ENCODE peak calls at places on chromosomes 1 and 21, in seven cellular contexts. T is endothelial cell of umbilical vein, I is testis, G is lower leg skin, W is sigmoid colon, Z is heart left ventricle, F is A549. K is an unnamed sample.

GRCh38 chr1:2277741-2278488 is 49.8 kb downstream of the SKI start:
- DNase-seq in T (no peak), I (no peak), G (peak; percentile 56), W (peak; percentile 83), Z (no peak), F (no peak), K (peak; percentile 53)

GRCh38 chr21:45514311-45515021 is 27.8 kb downstream of the SLC19A1 start:
- DNase-seq in T (no peak), I (no peak), G (no peak), W (peak; percentile 61), Z (no peak), F (no peak), K (no peak)

GRCh38 chr21:36630485-36631206 is 68.3 kb upstream of the SIM2 start:
- DNase-seq in T (peak; percentile 36), I (peak; percentile 81), G (peak; percentile 27), W (no peak), Z (peak; percentile 42), F (peak; percentile 57), K (peak; percentile 77)

GRCh38 chr1:76284842-76285241 is 210.3 kb downstream of the ST6GALNAC3 start:
- DNase-seq in T (peak; percentile 8), I (no peak), G (no peak), W (no peak), Z (no peak), F (no peak), K (no peak)

GRCh38 chr1:186435336-186435735 is 25.6 kb downstream of the PDC start:
- DNase-seq in T (no peak), I (no peak), G (no peak), W (no peak), Z (no peak), F (no peak), K (no peak)

GRCh38 chr1:28046716-28047115 is 41.7 kb downstream of the EYA3 start:
- DNase-seq in T (no peak), I (no peak), G (no peak), W (no peak), Z (no peak), F (no peak), K (no peak)

GRCh38 chr1:44637590-44638411 is 36.5 kb downstream of the TMEM53 start:
- DNase-seq in T (no peak), I (peak; percentile 62), G (no peak), W (no peak), Z (no peak), F (no peak), K (peak; percentile 99)

GRCh38 chr1:180548686-180549326 is 10.0 kb upstream of the OVAAL start:
- DNase-seq in T (no peak), I (no peak), G (no peak), W (no peak), Z (no peak), F (no peak), K (no peak)

GRCh38 chr1:212700892-212701819 is 1.5 kb upstream of the BATF3 start:
- DNase-seq in T (peak; percentile 65), I (peak; percentile 61), G (peak; percentile 40), W (peak; percentile 83), Z (peak; percentile 51), F (peak; percentile 38), K (peak; percentile 47)

GRCh38 chr1:153968000-153968363 is 280 bp downstream of the CREB3L4 start:
- DNase-seq in T (no peak), I (peak; percentile 58), G (no peak), W (no peak), Z (no peak), F (no peak), K (no peak)

GRCh38 chr1:21620461-21620860 is 48.7 kb downstream of the RAP1GAP start:
- DNase-seq in T (no peak), I (no peak), G (no peak), W (no peak), Z (no peak), F (no peak), K (no peak)

GRCh38 chr1:213666113-213666512 is 321.7 kb upstream of the PROX1 start:
- DNase-seq in T (no peak), I (no peak), G (no peak), W (no peak), Z (no peak), F (no peak), K (no peak)

GRCh38 chr1:94237291-94238226 is at the start of gene ARHGAP29:
- DNase-seq in T (peak; percentile 86), I (peak; percentile 89), G (peak; percentile 38), W (peak; percentile 87), Z (peak; percentile 91), F (peak; percentile 48), K (peak; percentile 78)
- TF ChIP-seq POLR2A in T (peak; percentile 83), I (peak; percentile 44), G (no peak), W (no peak), Z (no peak), F (peak; percentile 81), K (no peak)

GRCh38 chr1:151611832-151612505 is at the start of gene SNX27:
- DNase-seq in T (peak; percentile 95), I (peak; percentile 97), G (peak; percentile 94), W (peak; percentile 97), Z (peak; percentile 93), F (peak; percentile 95), K (peak; percentile 95)
- TF ChIP-seq POLR2A in T (peak; percentile 30), I (no peak), G (no peak), W (peak; percentile 5), Z (no peak), F (peak; percentile 69), K (peak; percentile 33)

DNA sequence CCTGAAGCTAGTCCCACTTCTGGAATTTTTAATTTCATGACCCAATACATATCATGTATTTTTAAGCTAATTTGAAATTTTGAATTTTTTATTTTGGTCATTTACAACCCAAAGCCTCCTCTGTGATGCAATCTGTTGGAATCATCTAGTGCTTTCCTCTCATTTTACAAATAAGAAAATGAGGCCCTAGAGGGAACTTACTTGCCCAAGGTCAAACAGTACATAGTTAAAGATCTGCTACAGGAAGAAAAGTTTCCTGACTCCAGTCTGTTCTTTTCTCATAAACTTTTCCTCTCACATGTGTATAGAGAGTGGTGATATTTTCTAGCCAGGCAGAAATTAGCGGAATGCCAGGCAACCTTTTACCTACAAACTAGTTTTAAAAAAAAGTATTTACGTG is 59.3 kb upstream of the DPT start:
- DNase-seq in T (no peak), I (no peak), G (no peak), W (no peak), Z (no peak), F (no peak), K (no peak)
- TF ChIP-seq POLR2A in T (no peak), I (no peak), G (no peak), W (no peak), Z (no peak), F (no peak), K (no peak)

DNA sequence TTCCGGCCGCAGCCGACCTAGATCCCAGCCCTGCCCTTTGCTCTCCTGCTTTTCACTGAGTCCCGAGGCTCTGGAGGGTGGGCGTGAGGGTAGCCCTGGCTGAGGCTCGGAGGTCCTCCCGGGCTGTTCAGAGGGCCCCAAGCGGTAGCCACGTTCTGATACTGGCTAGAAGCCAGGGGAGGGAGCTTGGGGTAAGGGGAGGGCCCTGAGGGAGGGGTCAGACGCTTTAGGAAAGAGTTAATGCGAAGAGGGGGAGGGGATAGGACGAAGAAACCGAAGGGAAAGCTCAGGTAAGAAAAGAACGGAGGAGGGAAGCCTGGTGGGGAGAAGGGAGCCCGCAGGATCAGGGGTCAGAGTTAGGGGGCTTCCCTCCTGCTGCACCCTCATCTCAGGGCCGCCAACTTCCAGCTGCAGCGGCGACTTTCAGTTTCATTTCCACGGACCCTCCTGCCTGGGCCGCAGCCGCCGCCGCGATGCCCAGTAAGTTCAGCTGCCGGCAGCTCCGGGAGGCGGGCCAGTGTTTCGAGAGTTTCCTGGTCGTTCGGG is at the start of gene MOV10:
- DNase-seq in T (peak; percentile 81), I (peak; percentile 67), G (peak; percentile 59), W (peak; percentile 89), Z (peak; percentile 77), F (peak; percentile 35), K (peak; percentile 81)
- TF ChIP-seq POLR2A in T (peak; percentile 56), I (no peak), G (no peak), W (no peak), Z (no peak), F (peak; percentile 23), K (peak; percentile 32)

DNA sequence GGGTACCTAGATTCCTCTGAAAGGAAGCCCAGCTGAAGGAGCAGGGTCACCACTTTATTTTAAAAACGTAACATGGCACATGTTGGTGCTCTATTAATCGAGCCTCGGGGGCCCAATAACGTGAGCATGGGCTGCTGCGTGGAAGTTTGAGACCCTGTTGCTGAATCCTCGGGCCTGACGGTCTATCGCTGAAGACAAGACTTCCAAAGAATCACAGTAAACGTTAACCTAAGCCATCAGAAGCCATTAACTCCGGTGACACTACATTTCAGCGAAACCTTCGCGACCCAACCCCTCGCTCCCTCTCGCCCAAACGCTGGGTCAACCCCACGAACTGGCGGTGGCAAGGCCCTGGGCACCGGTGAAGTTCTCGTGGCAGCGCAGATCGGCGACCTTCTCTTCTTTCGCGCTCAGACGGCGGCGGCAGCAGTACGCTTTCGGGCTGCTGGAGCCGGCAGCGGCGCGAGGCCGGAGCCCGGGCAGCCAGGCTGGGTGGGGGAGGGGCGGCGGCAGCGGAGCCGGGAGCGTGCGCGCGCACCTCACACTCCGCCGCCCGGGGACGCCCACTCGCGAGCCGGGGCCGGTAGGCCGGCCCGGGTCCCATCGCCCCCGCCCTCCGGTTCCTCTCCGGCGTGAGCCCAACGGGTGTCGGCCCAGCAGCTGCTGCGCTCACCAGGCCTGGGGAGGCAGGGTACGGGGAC is 818 bp upstream of the MAN1A2 start:
- DNase-seq in T (peak; percentile 79), I (peak; percentile 86), G (peak; percentile 72), W (peak; percentile 93), Z (peak; percentile 91), F (peak; percentile 60), K (peak; percentile 87)
- TF ChIP-seq POLR2A in T (peak; percentile 3), I (no peak), G (no peak), W (no peak), Z (no peak), F (peak; percentile 49), K (no peak)

K was measured in erythroblast.